ENCODE peak calls at places on chromosomes 6 and 20, in five cellular contexts. N, U, F, Q and P are unnamed samples.

GRCh38 chr6:25637946-25638345 is 14.1 kb upstream of the SCGN start:
- DNase-seq in N (no peak), U (no peak), F (no peak), Q (no peak), P (no peak)

GRCh38 chr6:42171813-42172595 is 1.2 kb upstream of the GUCA1A start:
- DNase-seq in N (no peak), U (no peak), F (no peak), Q (no peak), P (no peak)

GRCh38 chr6:54273214-54273820 is 34.9 kb upstream of the TINAG start:
- DNase-seq in N (no peak), U (no peak), F (no peak), Q (no peak), P (no peak)

GRCh38 chr6:14865609-14866100 is 380.2 kb upstream of the JARID2 start:
- DNase-seq in N (no peak), U (no peak), F (no peak), Q (peak), P (no peak)

GRCh38 chr6:45428734-45429133 is 51.0 kb upstream of the SUPT3H start:
- DNase-seq in N (no peak), U (no peak), F (no peak), Q (no peak), P (no peak)

GRCh38 chr20:47843886-47844567 is 58.7 kb upstream of the SULF2 start:
- DNase-seq in N (no peak), U (no peak), F (no peak), Q (no peak), P (no peak)

GRCh38 chr6:90177544-90178293 is 118.9 kb downstream of the BACH2 start:
- DNase-seq in N (no peak), U (no peak), F (no peak), Q (no peak), P (no peak)

GRCh38 chr6:1325471-1326309 is 13.8 kb downstream of the FOXQ1 start:
- DNase-seq in N (no peak), U (peak), F (no peak), Q (no peak), P (no peak)

GRCh38 chr20:61439251-61439650 is 187.2 kb downstream of the CDH4 start:
- DNase-seq in N (no peak), U (no peak), F (no peak), Q (no peak), P (no peak)